ENCODE peak calls at places on chromosomes 6 and 20, in five cellular contexts. O is mucosa of gallbladder, L is uterus, K is non-pigmented ciliary epithelial cell, Y is heart right ventricle. D is an unnamed sample.

GRCh38 chr6:162512744-162513143 is 214.8 kb downstream of the PRKN start:
- DNase-seq in L (no peak), O (no peak), Y (no peak), K (no peak), D (no peak)

GRCh38 chr20:409697-410559 is 1.8 kb downstream of the RBCK1 start:
- DNase-seq in L (no peak), Y (no peak), K (no peak), O (no peak), D (no peak)

GRCh38 chr6:42960243-42961019 is at the start of gene GNMT:
- DNase-seq in O (peak; percentile 54), L (peak; percentile 39), K (no peak), Y (peak; percentile 26), D (no peak)

GRCh38 chr6:166366921-166367320 is 15.8 kb downstream of the MPC1 start:
- DNase-seq in O (no peak), Y (peak; percentile 68), L (no peak), K (no peak), D (no peak)

GRCh38 chr6:47483853-47484546 is 6.4 kb downstream of the CD2AP start:
- DNase-seq in O (no peak), K (no peak), Y (no peak), L (no peak), D (peak; percentile 64)

GRCh38 chr20:20407891-20408805 is 40.2 kb downstream of the INSM1 start:
- DNase-seq in Y (no peak), O (no peak), K (no peak), L (no peak), D (peak; percentile 9)

GRCh38 chr6:13194852-13195251 is 133.5 kb downstream of the TBC1D7 start:
- DNase-seq in O (peak; percentile 47), K (peak; percentile 38), Y (peak; percentile 37), L (no peak), D (peak; percentile 62)

GRCh38 chr6:98467091-98467490 is 367.3 kb upstream of the POU3F2 start:
- DNase-seq in K (no peak), Y (no peak), O (no peak), L (no peak), D (no peak)

GRCh38 chr6:28353981-28354676 is 4.4 kb downstream of the ZKSCAN3 start:
- DNase-seq in L (peak; percentile 81), Y (peak; percentile 59), K (no peak), O (peak; percentile 48), D (peak; percentile 82)

GRCh38 chr20:1005452-1006027 is 3.4 kb upstream of the RSPO4 start:
- DNase-seq in O (peak; percentile 37), K (no peak), L (no peak), Y (no peak), D (peak; percentile 13)

GRCh38 chr6:28982476-28983266 is 22.4 kb downstream of the ZNF311 start:
- DNase-seq in Y (peak; percentile 7), O (peak; percentile 28), K (no peak), L (peak; percentile 43), D (peak; percentile 74)

GRCh38 chr6:4336778-4337442 is 201.5 kb upstream of the ECI2 start:
- DNase-seq in O (no peak), K (no peak), L (peak; percentile 71), Y (no peak), D (no peak)

GRCh38 chr6:164034602-164035140 is 620.2 kb downstream of the QKI start:
- DNase-seq in L (no peak), Y (no peak), O (no peak), K (peak; percentile 5), D (peak; percentile 31)

GRCh38 chr6:97215157-97215769 is 67.8 kb downstream of the MMS22L start:
- DNase-seq in O (peak; percentile 17), L (no peak), Y (peak; percentile 10), K (peak; percentile 47), D (peak; percentile 55)

GRCh38 chr6:31096656-31097055 is 15.7 kb downstream of the C6orf15 start:
- DNase-seq in O (no peak), L (no peak), Y (no peak), K (no peak), D (no peak)

GRCh38 chr6:135519343-135519742 is 21.8 kb upstream of the AHI1 start:
- DNase-seq in L (no peak), O (no peak), K (no peak), Y (no peak), D (no peak)

GRCh38 chr20:40868568-40869223 is 159.9 kb upstream of the TOP1 start:
- DNase-seq in O (peak; percentile 16), K (peak; percentile 68), Y (peak; percentile 39), L (peak; percentile 18), D (peak; percentile 35)

GRCh38 chr6:7258231-7258763 is 54.7 kb downstream of the SSR1 start:
- DNase-seq in L (no peak), K (no peak), Y (no peak), O (no peak), D (no peak)

GRCh38 chr20:64238115-64238825 is 17.3 kb upstream of the PCMTD2 start:
- DNase-seq in K (no peak), Y (no peak), L (no peak), O (no peak), D (no peak)

GRCh38 chr6:154792761-154793160 is 59.5 kb downstream of the SCAF8 start:
- DNase-seq in Y (no peak), L (no peak), O (no peak), K (no peak), D (peak; percentile 51)

GRCh38 chr20:62382306-62383198 is 4.4 kb upstream of the RPS21 start:
- DNase-seq in O (peak; percentile 70), Y (peak; percentile 75), K (no peak), L (peak; percentile 77), D (peak; percentile 56)

GRCh38 chr20:17635846-17636245 is 46.2 kb downstream of the RRBP1 start:
- DNase-seq in O (no peak), Y (no peak), L (peak; percentile 47), K (no peak), D (no peak)

GRCh38 chr6:158566207-158566818 is 6.4 kb downstream of the TMEM181 start:
- DNase-seq in Y (no peak), O (no peak), L (no peak), K (no peak), D (no peak)

GRCh38 chr6:167485186-167485978 is 160.5 kb downstream of the TTLL2 start:
- DNase-seq in O (no peak), K (no peak), L (peak; percentile 42), Y (peak; percentile 65), D (no peak)

GRCh38 chr20:59455392-59456341 is 148.7 kb upstream of the PHACTR3 start:
- DNase-seq in L (no peak), O (peak; percentile 18), Y (no peak), K (no peak), D (no peak)

GRCh38 chr6:35140991-35141720 is at the start of gene TCP11:
- DNase-seq in Y (peak; percentile 15), O (peak; percentile 25), K (no peak), L (no peak), D (no peak)

GRCh38 chr6:33490198-33490597 is 35.8 kb downstream of the ZBTB9 start:
- DNase-seq in L (no peak), Y (no peak), K (no peak), O (no peak), D (peak; percentile 49)

GRCh38 chr6:33974030-33974429 is 170.2 kb upstream of the MLN start:
- DNase-seq in O (no peak), Y (no peak), K (no peak), L (no peak), D (no peak)

GRCh38 chr20:38114353-38114791 is 50.7 kb downstream of the TGM2 start:
- DNase-seq in O (peak; percentile 5), Y (peak; percentile 3), L (no peak), K (no peak), D (peak; percentile 50)

GRCh38 chr6:123965894-123966293 is 162.2 kb downstream of the NKAIN2 start:
- DNase-seq in O (peak; percentile 29), K (no peak), Y (peak; percentile 8), L (no peak), D (peak; percentile 62)